ENCODE peak calls at places on chromosomes 13 and 19, in nine cellular contexts. Z is T1000; A is stimulated activated CD4-positive, alpha-beta T cell treated with anti-CD3 and anti-CD28 coated beads, Interleukin-15, amount 100 ng/mL, for 1 hour; I is caudate nucleus; P is non-pigmented ciliary epithelial cell; Q is hypothalamus; K is epithelial cell of esophagus; G is AG09309; O is EL. M is an unnamed sample.
A peak's percentile ranks its signal among the peaks of the same experiment; 100 is the strongest.

GRCh38 chr13:29858667-29859066 is 8.2 kb upstream of the UBL3 start:
- DNase-seq in Z (no peak), A (no peak), I (no peak), P (no peak), Q (no peak), K (peak; percentile 29), G (no peak), O (peak; percentile 86), M (no peak)

GRCh38 chr13:50646070-50646469 is 197.4 kb downstream of the DLEU7 start:
- DNase-seq in Z (no peak), A (no peak), I (no peak), P (no peak), Q (no peak), K (peak; percentile 17), G (no peak), O (peak; percentile 55), M (no peak)

GRCh38 chr19:52297601-52298358 is 811 bp downstream of the ZNF480 start:
- DNase-seq in Z (no peak), A (no peak), I (no peak), P (no peak), Q (no peak), K (no peak), G (no peak), O (peak; percentile 13), M (no peak)

GRCh38 chr19:39643591-39643990 is 12.1 kb upstream of the LGALS16 start:
- DNase-seq in Z (no peak), A (no peak), I (no peak), P (no peak), Q (no peak), K (no peak), G (no peak), O (no peak), M (no peak)

GRCh38 chr19:47111081-47111589 is 2.4 kb downstream of the ZC3H4 start:
- DNase-seq in Z (no peak), A (peak; percentile 36), I (no peak), P (no peak), Q (no peak), K (no peak), G (no peak), O (no peak), M (peak; percentile 45)

GRCh38 chr13:45473627-45474026 is 8.9 kb downstream of the COG3 start:
- DNase-seq in Z (no peak), A (no peak), I (no peak), P (no peak), Q (no peak), K (no peak), G (no peak), O (no peak), M (no peak)

GRCh38 chr19:31354316-31354715 is 5.1 kb upstream of the TSHZ3 start:
- DNase-seq in Z (no peak), A (no peak), I (no peak), P (no peak), Q (no peak), K (no peak), G (no peak), O (no peak), M (no peak)

GRCh38 chr19:40236026-40236355 is 9.5 kb upstream of the CCNP start:
- DNase-seq in Z (no peak), A (no peak), I (no peak), P (no peak), Q (no peak), K (no peak), G (no peak), O (no peak), M (no peak)

GRCh38 chr19:10122066-10122465 is 2.4 kb upstream of the EIF3G start:
- DNase-seq in Z (no peak), A (no peak), I (no peak), P (no peak), Q (no peak), K (no peak), G (peak; percentile 34), O (peak; percentile 48), M (no peak)

GRCh38 chr13:48637601-48638000 is 16.1 kb upstream of the CYSLTR2 start:
- DNase-seq in Z (no peak), A (no peak), I (no peak), P (no peak), Q (no peak), K (no peak), G (no peak), O (no peak), M (no peak)

GRCh38 chr13:32237681-32238080 is 77.5 kb downstream of the ZAR1L start:
- DNase-seq in Z (no peak), A (no peak), I (no peak), P (no peak), Q (no peak), K (no peak), G (no peak), O (no peak), M (no peak)

GRCh38 chr19:41619018-41619571 is 7.8 kb downstream of the CEACAM4 start:
- DNase-seq in Z (no peak), A (no peak), I (no peak), P (no peak), Q (no peak), K (no peak), G (no peak), O (no peak), M (no peak)

GRCh38 chr19:46841458-46842083 is 9.1 kb downstream of the AP2S1 start:
- DNase-seq in Z (no peak), A (no peak), I (no peak), P (no peak), Q (no peak), K (peak; percentile 57), G (no peak), O (peak; percentile 86), M (no peak)

GRCh38 chr19:58569191-58569942 is 3.8 kb downstream of the MZF1 start:
- DNase-seq in Z (no peak), A (no peak), I (no peak), P (no peak), Q (no peak), K (no peak), G (no peak), O (no peak), M (no peak)

GRCh38 chr13:40813662-40814454 is 24.4 kb downstream of the SLC25A15 start:
- DNase-seq in Z (no peak), A (no peak), I (no peak), P (no peak), Q (no peak), K (peak; percentile 14), G (no peak), O (peak; percentile 38), M (no peak)

GRCh38 chr19:7928741-7929701 is 3.1 kb upstream of the CTXN1 start:
- DNase-seq in Z (peak; percentile 63), A (peak; percentile 47), I (no peak), P (peak; percentile 40), Q (no peak), K (peak; percentile 63), G (peak; percentile 83), O (peak; percentile 87), M (no peak)

GRCh38 chr13:39051157-39051556 is 12.9 kb downstream of the NHLRC3 start:
- DNase-seq in Z (no peak), A (no peak), I (no peak), P (no peak), Q (no peak), K (peak; percentile 40), G (peak; percentile 8), O (peak; percentile 28), M (peak; percentile 45)

GRCh38 chr13:111565400-111565799 is 245.0 kb downstream of the TEX29 start:
- DNase-seq in Z (no peak), A (no peak), I (no peak), P (no peak), Q (no peak), K (no peak), G (no peak), O (no peak), M (no peak)

GRCh38 chr19:5001547-5002131 is 32.7 kb downstream of the KDM4B start:
- DNase-seq in Z (no peak), A (peak; percentile 18), I (no peak), P (no peak), Q (no peak), K (peak; percentile 59), G (peak; percentile 40), O (peak; percentile 66), M (no peak)

GRCh38 chr19:34366670-34367423 is 1.9 kb downstream of the GPI start:
- DNase-seq in Z (no peak), A (no peak), I (no peak), P (no peak), Q (no peak), K (peak; percentile 46), G (peak; percentile 57), O (peak; percentile 65), M (no peak)